ENCODE peak calls at places on chromosomes 5 and 9, in six cellular contexts. N is endothelial cell of umbilical vein, G is PC-3, U is keratinocyte, B is tibial nerve, C is cardiac muscle cell. T is an unnamed sample. For H3K4me1, the result is how much of the 10 kb centered on the place peaks cover.

GRCh38 chr5:141022384-141022783 is 28.8 kb upstream of the PCDHB1 start:
- DNase-seq in N (no peak), G (no peak), U (no peak), B (no peak), C (no peak), T (no peak)

GRCh38 chr5:133653602-133653995 is 41.3 kb upstream of the FSTL4 start:
- DNase-seq in N (no peak), G (no peak), U (no peak), B (no peak), C (no peak), T (no peak)

GRCh38 chr5:177350776-177351391 is 584 bp downstream of the LMAN2 start:
- DNase-seq in N (no peak), G (peak), U (no peak), B (no peak), C (no peak), T (peak)

GRCh38 chr9:107707419-107707837 is 217.9 kb upstream of the KLF4 start:
- DNase-seq in N (no peak), G (no peak), U (peak), B (no peak), C (no peak), T (peak)

GRCh38 chr9:21579209-21579608 is 97.1 kb upstream of the IFNE start:
- DNase-seq in N (no peak), G (no peak), U (no peak), B (no peak), C (no peak), T (no peak)

GRCh38 chr5:134647750-134648424 is 698 bp upstream of the SEC24A start:
- DNase-seq in N (no peak), G (no peak), U (no peak), B (no peak), C (no peak), T (peak)

GRCh38 chr9:117290809-117291208 is 124.0 kb downstream of the ASTN2 start:
- DNase-seq in N (no peak), G (no peak), U (no peak), B (no peak), C (no peak), T (no peak)

GRCh38 chr5:168766038-168766700 is 187.0 kb upstream of the PANK3 start:
- DNase-seq in N (no peak), G (no peak), U (no peak), B (no peak), C (no peak), T (no peak)

GRCh38 chr9:34686732-34687131 is 4.3 kb downstream of the CCL19 start:
- DNase-seq in N (no peak), G (no peak), U (no peak), B (no peak), C (no peak), T (no peak)

GRCh38 chr9:85978496-85978895 is 37.5 kb downstream of the NAA35 start:
- DNase-seq in N (no peak), G (no peak), U (no peak), B (no peak), C (no peak), T (no peak)

GRCh38 chr9:12859704-12860251 is 85.0 kb downstream of the LURAP1L start:
- DNase-seq in N (peak), G (peak), U (peak), B (no peak), C (no peak), T (peak)

GRCh38 chr5:79186455-79186854 is 49.5 kb upstream of the JMY start:
- DNase-seq in N (no peak), G (no peak), U (no peak), B (no peak), C (no peak), T (no peak)

GRCh38 chr5:159883522-159883950 is 32.7 kb upstream of the ADRA1B start:
- DNase-seq in N (no peak), G (peak), U (no peak), B (no peak), C (no peak), T (peak)

GRCh38 chr9:92524881-92525280 is 10.9 kb downstream of the ECM2 start:
- DNase-seq in N (no peak), G (no peak), U (no peak), B (no peak), C (no peak), T (no peak)

GRCh38 chr5:127452626-127453025 is 64.8 kb upstream of the PRRC1 start:
- DNase-seq in N (no peak), G (no peak), U (no peak), B (no peak), C (no peak), T (no peak)

GRCh38 chr5:105448251-105448650 is 1885.7 kb upstream of the NUDT12 start:
- DNase-seq in N (no peak), G (no peak), U (no peak), B (no peak), C (no peak), T (no peak)

GRCh38 chr5:65926893-65927292 is 518 bp downstream of the ERBIN start:
- DNase-seq in N (no peak), G (no peak), U (no peak), B (peak), C (peak), T (peak)

GRCh38 chr5:180084638-180085561 is 13.3 kb upstream of the RNF130 start:
- DNase-seq in N (no peak), G (peak), U (no peak), B (no peak), C (no peak), T (no peak)

GRCh38 chr9:120436937-120437592 is 142.9 kb downstream of the CDK5RAP2 start:
- DNase-seq in N (no peak), G (no peak), U (no peak), B (peak), C (no peak), T (no peak)

GRCh38 chr9:133716564-133717112 is 21.5 kb downstream of the SARDH start:
- DNase-seq in N (no peak), G (no peak), U (no peak), B (no peak), C (no peak), T (no peak)

GRCh38 chr9:116941266-116941665 is 254.2 kb downstream of the TRIM32 start:
- DNase-seq in N (no peak), G (no peak), U (no peak), B (no peak), C (no peak), T (no peak)

GRCh38 chr5:30380228-30380627 is 813.3 kb upstream of the CDH6 start:
- DNase-seq in N (no peak), G (no peak), U (no peak), B (no peak), C (no peak), T (no peak)

GRCh38 chr9:110921705-110922104 is 116.6 kb downstream of the LPAR1 start:
- DNase-seq in N (no peak), G (no peak), U (no peak), B (no peak), C (no peak), T (no peak)

GRCh38 chr5:14351845-14352712 is 208.9 kb downstream of the TRIO start:
- DNase-seq in N (peak), G (peak), U (no peak), B (peak), C (peak), T (peak)

GRCh38 chr9:107283621-107284616 is 840 bp downstream of the RAD23B start:
- DNase-seq in N (peak), G (peak), U (no peak), B (peak), C (peak), T (peak)

GRCh38 chr5:145699846-145700245 is 135.3 kb downstream of the PRELID2 start:
- DNase-seq in N (no peak), G (no peak), U (no peak), B (no peak), C (no peak), T (no peak)

GRCh38 chr5:127582723-127583370 is 65.4 kb downstream of the PRRC1 start:
- DNase-seq in N (no peak), G (no peak), U (no peak), B (no peak), C (no peak), T (no peak)

GRCh38 chr5:143355710-143356109 is 47.8 kb downstream of the NR3C1 start:
- DNase-seq in N (peak), G (peak), U (peak), B (peak), C (peak), T (peak)

DNA sequence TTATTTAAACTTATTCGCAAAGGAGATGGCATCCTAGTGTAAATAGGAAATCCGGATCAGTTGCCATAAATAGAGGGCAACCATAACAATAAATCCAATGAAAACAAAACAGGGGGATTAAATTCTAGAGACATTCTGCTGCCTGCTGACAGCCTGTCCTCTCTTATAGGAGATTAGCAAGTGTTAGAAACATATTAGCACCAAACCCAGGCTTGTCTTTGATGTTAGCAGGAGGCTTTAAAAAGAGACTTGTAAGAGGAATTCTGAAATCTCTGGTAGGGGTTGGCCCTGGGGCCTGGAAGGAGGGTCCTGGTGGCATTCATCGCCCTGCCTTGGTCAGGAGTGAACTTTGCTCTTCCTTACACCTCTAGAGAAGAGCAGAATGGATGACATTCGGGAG is 21.6 kb downstream of the NDST1 start:
- DNase-seq in N (no peak), G (no peak), U (no peak), B (no peak), C (no peak), T (no peak)
- H3K4me1 ChIP-seq in N (under half), G (under half), U (under half), B (half or more), C (under half), T (under half)

GRCh38 chr9:90808226-90808797 is 6.7 kb downstream of the SYK start:
- DNase-seq in N (no peak), G (no peak), U (no peak), B (no peak), C (no peak), T (no peak)
- H3K4me1 ChIP-seq in N (under half), G (under half), U (under half), B (under half), C (under half), T (under half)

GRCh38 chr9:137551656-137552534 is at the start of gene MRPL41:
- DNase-seq in N (peak), G (peak), U (peak), B (peak), C (peak), T (peak)
- H3K4me1 ChIP-seq in N (under half), G (under half), U (under half), B (under half), C (under half), T (under half)

DNA sequence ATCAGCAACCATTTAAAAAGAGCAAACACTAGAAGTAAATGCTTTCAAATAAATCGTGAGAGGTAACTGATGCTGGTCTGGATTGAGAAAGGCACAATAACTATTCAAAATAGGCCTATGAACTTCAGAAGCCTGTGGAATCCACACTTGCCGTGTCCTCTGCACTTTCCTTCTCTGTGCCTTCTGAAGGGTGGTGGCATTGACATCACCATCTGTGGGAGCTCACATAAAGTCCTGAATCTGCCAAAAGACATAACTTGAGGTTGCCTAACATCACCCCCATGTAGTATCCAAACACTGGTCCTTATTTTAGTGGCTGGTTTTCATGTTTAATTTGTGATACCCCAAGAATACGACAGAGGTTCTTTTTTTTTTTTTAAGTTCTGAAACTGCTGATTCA is 59.8 kb downstream of the IRF1 start:
- DNase-seq in N (no peak), G (no peak), U (no peak), B (no peak), C (no peak), T (no peak)
- H3K4me1 ChIP-seq in N (under half), G (under half), U (under half), B (half or more), C (under half), T (under half)

GRCh38 chr9:128088253-128088945 is 20.4 kb downstream of the SLC25A25 start:
- DNase-seq in N (no peak), G (no peak), U (no peak), B (no peak), C (no peak), T (no peak)

GRCh38 chr9:128093016-128093415 is 25.0 kb downstream of the SLC25A25 start:
- DNase-seq in N (peak), G (no peak), U (no peak), B (no peak), C (no peak), T (no peak)

GRCh38 chr9:128092199-128092977 is 24.4 kb downstream of the SLC25A25 start:
- DNase-seq in N (peak), G (no peak), U (no peak), B (no peak), C (no peak), T (no peak)

GRCh38 chr9:128091571-128091970 is 23.5 kb downstream of the SLC25A25 start:
- DNase-seq in N (no peak), G (no peak), U (no peak), B (no peak), C (no peak), T (no peak)

DNA sequence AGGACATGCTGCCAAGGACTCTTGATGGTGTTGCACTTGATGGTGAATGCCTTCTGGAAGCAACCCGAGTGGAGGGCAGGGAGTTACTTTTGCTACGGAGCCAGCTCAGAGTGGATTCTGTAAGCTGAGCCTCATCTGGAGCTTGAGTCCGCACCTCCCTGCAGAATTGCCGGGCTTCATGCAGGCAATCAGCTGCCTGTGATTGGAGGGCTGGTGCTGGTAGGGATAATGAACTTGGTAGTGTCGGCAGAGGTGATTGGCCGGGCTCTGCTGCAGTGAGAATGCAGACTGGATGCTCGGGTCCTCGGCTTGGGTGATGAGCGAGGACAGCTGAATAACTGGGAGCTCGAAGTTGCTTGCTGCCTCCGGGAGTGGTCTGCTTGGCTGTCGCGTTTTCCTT is 23.1 kb downstream of the SLC25A25 start:
- DNase-seq in N (peak), G (no peak), U (no peak), B (peak), C (peak), T (peak)
- H3K4me1 ChIP-seq in N (under half), G (under half), U (under half), B (half or more), C (under half), T (under half)